ENCODE peak calls at places on chromosomes 6 and 20, in six cellular contexts. One of them, this sample, is unnamed.

GRCh38 chr6:146892613-146893401 is 294.0 kb downstream of the ADGB start:
- DNase-seq in endothelial cell of umbilical vein: peak
- DNase-seq in stomach: no peak
- DNase-seq in prostate gland: no peak
- DNase-seq in GM23338: no peak
- DNase-seq in H1: no peak
- DNase-seq in this sample: no peak

GRCh38 chr6:106913111-106913510 is 61.4 kb downstream of the CD24 start:
- DNase-seq in prostate gland: peak
- DNase-seq in GM23338: no peak
- DNase-seq in endothelial cell of umbilical vein: no peak
- DNase-seq in H1: no peak
- DNase-seq in stomach: no peak
- DNase-seq in this sample: peak

GRCh38 chr6:150592377-150592995 is 7.2 kb upstream of the PLEKHG1 start:
- DNase-seq in GM23338: no peak
- DNase-seq in prostate gland: no peak
- DNase-seq in stomach: no peak
- DNase-seq in H1: no peak
- DNase-seq in endothelial cell of umbilical vein: no peak
- DNase-seq in this sample: no peak

GRCh38 chr6:105001906-105002305 is 45.0 kb downstream of the LIN28B start:
- DNase-seq in endothelial cell of umbilical vein: no peak
- DNase-seq in GM23338: peak
- DNase-seq in stomach: no peak
- DNase-seq in H1: no peak
- DNase-seq in prostate gland: no peak
- DNase-seq in this sample: no peak

GRCh38 chr20:63690001-63690897 is 6.2 kb upstream of the TNFRSF6B start:
- DNase-seq in endothelial cell of umbilical vein: no peak
- DNase-seq in GM23338: no peak
- DNase-seq in prostate gland: no peak
- DNase-seq in stomach: no peak
- DNase-seq in H1: no peak
- DNase-seq in this sample: no peak

GRCh38 chr20:41386502-41387427 is 20.1 kb upstream of the EMILIN3 start:
- DNase-seq in GM23338: no peak
- DNase-seq in endothelial cell of umbilical vein: no peak
- DNase-seq in H1: no peak
- DNase-seq in stomach: no peak
- DNase-seq in prostate gland: no peak
- DNase-seq in this sample: no peak

GRCh38 chr6:166157930-166158617 is 9.6 kb downstream of the TBXT start:
- DNase-seq in endothelial cell of umbilical vein: no peak
- DNase-seq in stomach: no peak
- DNase-seq in H1: no peak
- DNase-seq in prostate gland: no peak
- DNase-seq in GM23338: no peak
- DNase-seq in this sample: no peak

GRCh38 chr6:79640146-79641111 is 9.3 kb downstream of the SH3BGRL2 start:
- DNase-seq in GM23338: no peak
- DNase-seq in prostate gland: no peak
- DNase-seq in stomach: no peak
- DNase-seq in endothelial cell of umbilical vein: peak
- DNase-seq in H1: no peak
- DNase-seq in this sample: no peak

GRCh38 chr6:170147832-170148708 is 142.8 kb downstream of the DLL1 start:
- DNase-seq in stomach: no peak
- DNase-seq in prostate gland: no peak
- DNase-seq in GM23338: peak
- DNase-seq in H1: no peak
- DNase-seq in endothelial cell of umbilical vein: no peak
- DNase-seq in this sample: peak

GRCh38 chr20:13200767-13201500 is 20.1 kb upstream of the ISM1 start:
- DNase-seq in H1: no peak
- DNase-seq in stomach: no peak
- DNase-seq in endothelial cell of umbilical vein: no peak
- DNase-seq in GM23338: peak
- DNase-seq in prostate gland: no peak
- DNase-seq in this sample: no peak

GRCh38 chr20:50027611-50028105 is 44.9 kb downstream of the SNAI1 start:
- DNase-seq in endothelial cell of umbilical vein: peak
- DNase-seq in prostate gland: no peak
- DNase-seq in H1: no peak
- DNase-seq in stomach: no peak
- DNase-seq in GM23338: no peak
- DNase-seq in this sample: peak

GRCh38 chr6:22467645-22468044 is 101.7 kb upstream of the HDGFL1 start:
- DNase-seq in GM23338: no peak
- DNase-seq in prostate gland: no peak
- DNase-seq in stomach: peak
- DNase-seq in endothelial cell of umbilical vein: no peak
- DNase-seq in H1: no peak
- DNase-seq in this sample: no peak

GRCh38 chr20:2858591-2858990 is 14.7 kb upstream of the PTPRA start:
- DNase-seq in H1: no peak
- DNase-seq in GM23338: no peak
- DNase-seq in stomach: no peak
- DNase-seq in endothelial cell of umbilical vein: no peak
- DNase-seq in prostate gland: no peak
- DNase-seq in this sample: no peak

GRCh38 chr20:18243802-18244201 is 44.5 kb upstream of the ZNF133 start:
- DNase-seq in stomach: no peak
- DNase-seq in H1: no peak
- DNase-seq in GM23338: no peak
- DNase-seq in prostate gland: no peak
- DNase-seq in endothelial cell of umbilical vein: no peak
- DNase-seq in this sample: no peak

GRCh38 chr6:11213305-11214106 is 19.0 kb downstream of the NEDD9 start:
- DNase-seq in prostate gland: no peak
- DNase-seq in stomach: no peak
- DNase-seq in H1: no peak
- DNase-seq in GM23338: no peak
- DNase-seq in endothelial cell of umbilical vein: peak
- DNase-seq in this sample: no peak

GRCh38 chr6:11214438-11214837 is 18.0 kb downstream of the NEDD9 start:
- DNase-seq in GM23338: no peak
- DNase-seq in endothelial cell of umbilical vein: no peak
- DNase-seq in stomach: no peak
- DNase-seq in H1: no peak
- DNase-seq in prostate gland: peak
- DNase-seq in this sample: no peak

GRCh38 chr6:11211235-11211634 is 21.2 kb downstream of the NEDD9 start:
- DNase-seq in endothelial cell of umbilical vein: peak
- DNase-seq in GM23338: no peak
- DNase-seq in prostate gland: no peak
- DNase-seq in H1: no peak
- DNase-seq in stomach: no peak
- DNase-seq in this sample: no peak

GRCh38 chr6:11210386-11211138 is 21.9 kb downstream of the NEDD9 start:
- DNase-seq in stomach: no peak
- DNase-seq in prostate gland: no peak
- DNase-seq in GM23338: no peak
- DNase-seq in H1: no peak
- DNase-seq in endothelial cell of umbilical vein: no peak
- DNase-seq in this sample: no peak

DNA sequence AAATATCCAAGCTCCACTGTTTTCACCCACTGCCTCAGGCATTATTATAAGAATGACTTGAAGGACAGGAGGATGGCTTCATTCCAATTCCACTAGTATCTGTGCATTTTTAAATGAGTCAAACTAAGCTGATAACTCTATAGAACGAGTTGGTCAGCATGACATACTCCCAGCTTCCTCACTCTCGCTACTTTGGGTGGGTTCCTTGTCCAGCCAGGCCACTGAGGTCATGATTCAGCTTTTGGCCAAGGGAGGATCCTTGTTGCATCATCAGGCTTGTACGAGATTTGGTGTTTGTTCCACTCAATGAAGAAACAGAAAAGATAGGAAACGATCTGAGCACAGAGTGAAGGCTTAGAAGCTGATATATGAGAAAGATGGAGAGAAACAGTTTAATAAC is 19.8 kb downstream of the NEDD9 start:
- DNase-seq in endothelial cell of umbilical vein: peak
- DNase-seq in stomach: no peak
- DNase-seq in H1: no peak
- DNase-seq in prostate gland: no peak
- DNase-seq in GM23338: no peak
- DNase-seq in this sample: peak
- H3K4me3 ChIP-seq in endothelial cell of umbilical vein: no peak
- H3K4me3 ChIP-seq in stomach: no peak
- H3K4me3 ChIP-seq in H1: no peak
- H3K4me3 ChIP-seq in prostate gland: no peak
- H3K4me3 ChIP-seq in GM23338: no peak
- H3K4me3 ChIP-seq in this sample: no peak

GRCh38 chr6:5671162-5671561 is 335.6 kb downstream of the NRN1 start:
- DNase-seq in endothelial cell of umbilical vein: no peak
- DNase-seq in H1: no peak
- DNase-seq in stomach: no peak
- DNase-seq in prostate gland: no peak
- DNase-seq in GM23338: no peak
- DNase-seq in this sample: no peak
- TF ChIP-seq POLR2AphosphoS5 in endothelial cell of umbilical vein: no peak
- TF ChIP-seq POLR2AphosphoS5 in H1: no peak
- TF ChIP-seq POLR2AphosphoS5 in stomach: no peak
- TF ChIP-seq POLR2AphosphoS5 in prostate gland: no peak
- TF ChIP-seq POLR2AphosphoS5 in GM23338: no peak
- TF ChIP-seq POLR2AphosphoS5 in this sample: no peak

GRCh38 chr6:117676577-117677218 is 1.4 kb downstream of the NUS1 start:
- DNase-seq in GM23338: peak
- DNase-seq in H1: no peak
- DNase-seq in stomach: no peak
- DNase-seq in endothelial cell of umbilical vein: no peak
- DNase-seq in prostate gland: no peak
- DNase-seq in this sample: no peak
- H3K4me3 ChIP-seq in GM23338: peak
- H3K4me3 ChIP-seq in H1: peak
- H3K4me3 ChIP-seq in stomach: peak
- H3K4me3 ChIP-seq in endothelial cell of umbilical vein: peak
- H3K4me3 ChIP-seq in prostate gland: peak
- H3K4me3 ChIP-seq in this sample: peak

GRCh38 chr6:85673198-85674139 is 30.8 kb upstream of the SYNCRIP start:
- DNase-seq in H1: peak
- DNase-seq in prostate gland: no peak
- DNase-seq in GM23338: peak
- DNase-seq in stomach: no peak
- DNase-seq in endothelial cell of umbilical vein: no peak
- DNase-seq in this sample: no peak

GRCh38 chr6:85669735-85670194 is 27.1 kb upstream of the SYNCRIP start:
- DNase-seq in GM23338: peak
- DNase-seq in endothelial cell of umbilical vein: peak
- DNase-seq in prostate gland: no peak
- DNase-seq in H1: peak
- DNase-seq in stomach: no peak
- DNase-seq in this sample: no peak

GRCh38 chr6:85672623-85673022 is 29.9 kb upstream of the SYNCRIP start:
- DNase-seq in prostate gland: no peak
- DNase-seq in stomach: no peak
- DNase-seq in H1: peak
- DNase-seq in endothelial cell of umbilical vein: no peak
- DNase-seq in GM23338: peak
- DNase-seq in this sample: no peak

GRCh38 chr6:85670573-85670972 is 27.9 kb upstream of the SYNCRIP start:
- DNase-seq in GM23338: peak
- DNase-seq in endothelial cell of umbilical vein: peak
- DNase-seq in stomach: no peak
- DNase-seq in H1: no peak
- DNase-seq in prostate gland: no peak
- DNase-seq in this sample: no peak

DNA sequence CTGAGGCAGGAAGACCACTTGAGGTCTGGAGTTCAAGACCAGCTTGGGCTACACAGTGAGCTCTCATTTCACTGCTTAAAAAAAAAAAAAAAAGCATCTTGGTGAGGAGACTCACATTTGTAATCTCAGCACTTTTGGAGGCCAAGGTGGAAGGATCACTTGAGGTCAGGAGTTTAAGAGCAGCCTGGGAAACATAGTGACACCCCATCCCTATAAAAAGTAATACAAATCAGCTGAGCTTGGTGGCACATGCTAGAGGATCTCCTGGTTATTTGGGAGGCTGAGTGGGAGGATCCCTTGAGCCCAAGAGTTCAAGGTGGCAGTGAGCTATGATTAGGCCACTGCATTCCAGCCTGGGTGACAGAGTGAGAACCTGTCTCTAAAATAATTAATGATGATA is 29.4 kb upstream of the SYNCRIP start:
- DNase-seq in H1: no peak
- DNase-seq in endothelial cell of umbilical vein: no peak
- DNase-seq in GM23338: peak
- DNase-seq in stomach: no peak
- DNase-seq in prostate gland: no peak
- DNase-seq in this sample: no peak
- TF ChIP-seq POLR2AphosphoS5 in H1: peak
- TF ChIP-seq POLR2AphosphoS5 in endothelial cell of umbilical vein: peak
- TF ChIP-seq POLR2AphosphoS5 in GM23338: peak
- TF ChIP-seq POLR2AphosphoS5 in stomach: no peak
- TF ChIP-seq POLR2AphosphoS5 in prostate gland: no peak
- TF ChIP-seq POLR2AphosphoS5 in this sample: no peak

GRCh38 chr6:111871725-111872520 is 1.3 kb downstream of the FYN start:
- DNase-seq in prostate gland: no peak
- DNase-seq in stomach: no peak
- DNase-seq in H1: peak
- DNase-seq in GM23338: peak
- DNase-seq in endothelial cell of umbilical vein: peak
- DNase-seq in this sample: no peak

GRCh38 chr6:111870054-111870750 is 3.0 kb downstream of the FYN start:
- DNase-seq in endothelial cell of umbilical vein: no peak
- DNase-seq in stomach: no peak
- DNase-seq in H1: no peak
- DNase-seq in GM23338: peak
- DNase-seq in prostate gland: no peak
- DNase-seq in this sample: no peak

GRCh38 chr6:111872521-111873177 is 603 bp downstream of the FYN start:
- DNase-seq in stomach: no peak
- DNase-seq in prostate gland: no peak
- DNase-seq in H1: peak
- DNase-seq in GM23338: no peak
- DNase-seq in endothelial cell of umbilical vein: peak
- DNase-seq in this sample: no peak

GRCh38 chr6:111871207-111871606 is 2.0 kb downstream of the FYN start:
- DNase-seq in endothelial cell of umbilical vein: peak
- DNase-seq in GM23338: no peak
- DNase-seq in prostate gland: no peak
- DNase-seq in H1: no peak
- DNase-seq in stomach: no peak
- DNase-seq in this sample: no peak

DNA sequence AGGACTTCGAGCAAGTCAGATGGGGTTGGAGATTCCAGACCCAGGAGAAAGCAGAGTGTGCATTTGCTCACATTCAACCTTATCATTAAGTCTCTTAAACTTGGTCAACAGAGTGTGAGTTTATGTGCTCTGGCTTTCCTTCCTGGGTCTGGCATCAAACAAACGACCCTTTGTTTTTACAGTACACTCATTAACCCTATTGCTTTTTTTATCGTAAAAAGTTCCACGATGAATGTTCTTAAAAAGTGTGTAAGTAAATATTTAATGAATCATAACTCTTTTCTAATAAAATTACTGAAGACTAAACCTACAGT is 2.5 kb downstream of the FYN start:
- DNase-seq in GM23338: no peak
- DNase-seq in prostate gland: no peak
- DNase-seq in endothelial cell of umbilical vein: peak
- DNase-seq in H1: no peak
- DNase-seq in stomach: no peak
- DNase-seq in this sample: no peak
- H3K4me3 ChIP-seq in GM23338: peak
- H3K4me3 ChIP-seq in prostate gland: no peak
- H3K4me3 ChIP-seq in endothelial cell of umbilical vein: no peak
- H3K4me3 ChIP-seq in H1: peak
- H3K4me3 ChIP-seq in stomach: peak
- H3K4me3 ChIP-seq in this sample: peak

GRCh38 chr6:97060254-97060653 is 135.7 kb downstream of the KLHL32 start:
- DNase-seq in endothelial cell of umbilical vein: no peak
- DNase-seq in prostate gland: no peak
- DNase-seq in H1: no peak
- DNase-seq in GM23338: no peak
- DNase-seq in stomach: no peak
- DNase-seq in this sample: no peak
- TF ChIP-seq POLR2AphosphoS5 in endothelial cell of umbilical vein: no peak
- TF ChIP-seq POLR2AphosphoS5 in prostate gland: no peak
- TF ChIP-seq POLR2AphosphoS5 in H1: no peak
- TF ChIP-seq POLR2AphosphoS5 in GM23338: no peak
- TF ChIP-seq POLR2AphosphoS5 in stomach: no peak
- TF ChIP-seq POLR2AphosphoS5 in this sample: no peak